ENCODE peak calls at places on chromosomes 11 and 22, in four cellular contexts. K is small intestine, H is BJ, R is posterior vena cava. F is an unnamed sample.

GRCh38 chr11:126989942-126990715 is 10.4 kb downstream of the KIRREL3 start:
- DNase-seq in K (peak), H (no peak), R (peak), F (peak)

GRCh38 chr22:21966643-21967516 is 14.2 kb upstream of the PPM1F start:
- DNase-seq in K (no peak), H (no peak), R (no peak), F (no peak)

GRCh38 chr11:130211144-130211543 is 51.6 kb downstream of the ST14 start:
- DNase-seq in K (no peak), H (no peak), R (peak), F (no peak)

GRCh38 chr11:929405-929804 is 3.7 kb downstream of the AP2A2 start:
- DNase-seq in K (no peak), H (no peak), R (no peak), F (no peak)

GRCh38 chr11:128547946-128548654 is 39.3 kb downstream of the ETS1 start:
- DNase-seq in K (no peak), H (no peak), R (no peak), F (no peak)

GRCh38 chr22:21055880-21056319 is 10.2 kb downstream of the LRRC74B start:
- DNase-seq in K (no peak), H (no peak), R (no peak), F (no peak)

GRCh38 chr22:47123006-47123826 is 360.8 kb downstream of the TBC1D22A start:
- DNase-seq in K (no peak), H (no peak), R (peak), F (no peak)

GRCh38 chr11:129894281-129895125 is 875 bp downstream of the NFRKB start:
- DNase-seq in K (peak), H (no peak), R (no peak), F (peak)

GRCh38 chr11:59154585-59154984 is 11.9 kb downstream of the FAM111A start:
- DNase-seq in K (no peak), H (no peak), R (no peak), F (peak)

GRCh38 chr22:33210129-33210784 is 152.1 kb upstream of the SYN3 start:
- DNase-seq in K (peak), H (no peak), R (no peak), F (peak)

GRCh38 chr11:898540-899190 is 11.9 kb downstream of the CHID1 start:
- DNase-seq in K (no peak), H (no peak), R (no peak), F (no peak)

GRCh38 chr22:27650572-27650971 is 151.0 kb downstream of the MN1 start:
- DNase-seq in K (no peak), H (no peak), R (peak), F (no peak)

GRCh38 chr11:132056689-132057088 is 686.3 kb downstream of the NTM start:
- DNase-seq in K (no peak), H (no peak), R (no peak), F (peak)

GRCh38 chr11:2271077-2271326 is 614 bp upstream of the ASCL2 start:
- DNase-seq in K (peak), H (no peak), R (peak), F (peak)

GRCh38 chr11:62044639-62045121 is 77.2 kb upstream of the FTH1 start:
- DNase-seq in K (peak), H (no peak), R (no peak), F (no peak)

GRCh38 chr11:64622681-64623080 is 31.7 kb downstream of the SLC22A12 start:
- DNase-seq in K (no peak), H (no peak), R (no peak), F (no peak)

GRCh38 chr22:39173787-39174497 is 21.5 kb upstream of the CBX7 start:
- DNase-seq in K (peak), H (no peak), R (no peak), F (no peak)

GRCh38 chr22:46444390-46444854 is 93.0 kb downstream of the CELSR1 start:
- DNase-seq in K (no peak), H (no peak), R (no peak), F (no peak)

GRCh38 chr11:77147668-77148321 is 19.7 kb downstream of the MYO7A start:
- DNase-seq in K (peak), H (no peak), R (no peak), F (peak)

GRCh38 chr11:109062445-109062844 is 359.5 kb upstream of the C11orf87 start:
- DNase-seq in K (no peak), H (peak), R (no peak), F (no peak)

GRCh38 chr22:20031732-20032406 is 11.0 kb downstream of the TANGO2 start:
- DNase-seq in K (peak), H (no peak), R (no peak), F (no peak)

GRCh38 chr11:76524919-76525318 is 80.1 kb downstream of the EMSY start:
- DNase-seq in K (peak), H (peak), R (no peak), F (peak)

GRCh38 chr11:88250566-88251080 is 75.4 kb upstream of the RAB38 start:
- DNase-seq in K (no peak), H (no peak), R (no peak), F (no peak)

GRCh38 chr11:44767421-44767820 is 40.7 kb downstream of the TSPAN18 start:
- DNase-seq in K (no peak), H (no peak), R (no peak), F (no peak)

GRCh38 chr11:131938321-131938751 is 567.9 kb downstream of the NTM start:
- DNase-seq in K (no peak), H (no peak), R (no peak), F (no peak)

GRCh38 chr11:68331338-68331947 is 19.1 kb downstream of the LRP5 start:
- DNase-seq in K (peak), H (no peak), R (no peak), F (peak)

GRCh38 chr11:14973621-14974020 is 1.5 kb upstream of the CALCA start:
- DNase-seq in K (no peak), H (no peak), R (peak), F (peak)

GRCh38 chr22:24505337-24505736 is 10.2 kb downstream of the UPB1 start:
- DNase-seq in K (no peak), H (no peak), R (peak), F (no peak)

GRCh38 chr11:17014774-17015638 is 792 bp upstream of the PLEKHA7 start:
- DNase-seq in K (peak), H (no peak), R (no peak), F (peak)

GRCh38 chr22:35394011-35394312 is 6.0 kb upstream of the MCM5 start:
- DNase-seq in K (no peak), H (no peak), R (no peak), F (no peak)

GRCh38 chr11:32225491-32226285 is 134.8 kb downstream of the RCN1 start:
- DNase-seq in K (no peak), H (no peak), R (no peak), F (no peak)

F was measured in hepatocyte.